ENCODE peak calls at places on chromosomes 6 and 20, in seven cellular contexts. M, G, T, C, R, Z and F are unnamed samples.
A peak's percentile ranks its signal among the peaks of the same experiment; 100 is the strongest.

GRCh38 chr20:18101125-18101820 is 36.4 kb upstream of the KAT14 start:
- DNase-seq in M (no peak), G (no peak), C (no peak), R (no peak), T (no peak), Z (no peak), F (no peak)

GRCh38 chr20:3753098-3753497 is 14.5 kb downstream of the ADISSP start:
- DNase-seq in M (peak; percentile 71), R (peak; percentile 66), C (no peak), Z (peak; percentile 37), T (no peak), G (peak; percentile 80), F (peak; percentile 68)

GRCh38 chr20:3106658-3107463 is 22.3 kb upstream of the AVP start:
- DNase-seq in G (no peak), Z (no peak), T (no peak), R (no peak), C (no peak), M (no peak), F (no peak)

GRCh38 chr20:50855498-50856474 is 60.9 kb downstream of the BCAS4 start:
- DNase-seq in Z (no peak), M (no peak), R (no peak), C (no peak), T (no peak), G (no peak), F (no peak)

GRCh38 chr6:146028250-146028789 is 542 bp upstream of the GRM1 start:
- DNase-seq in Z (no peak), C (peak; percentile 48), R (peak; percentile 52), M (peak; percentile 60), T (peak; percentile 68), G (peak; percentile 51), F (peak; percentile 32)

GRCh38 chr6:168194732-168195565 is 115.9 kb upstream of the FRMD1 start:
- DNase-seq in R (no peak), C (no peak), G (no peak), T (no peak), Z (no peak), M (no peak), F (peak; percentile 38)

GRCh38 chr6:47308674-47309325 is 905 bp downstream of the TNFRSF21 start:
- DNase-seq in R (peak; percentile 49), M (peak; percentile 19), Z (no peak), T (peak; percentile 51), C (peak; percentile 32), G (peak; percentile 38), F (no peak)

GRCh38 chr6:41687501-41688175 is 47.8 kb downstream of the TFEB start:
- DNase-seq in R (no peak), M (peak; percentile 9), Z (no peak), T (no peak), C (no peak), G (no peak), F (no peak)

DNA sequence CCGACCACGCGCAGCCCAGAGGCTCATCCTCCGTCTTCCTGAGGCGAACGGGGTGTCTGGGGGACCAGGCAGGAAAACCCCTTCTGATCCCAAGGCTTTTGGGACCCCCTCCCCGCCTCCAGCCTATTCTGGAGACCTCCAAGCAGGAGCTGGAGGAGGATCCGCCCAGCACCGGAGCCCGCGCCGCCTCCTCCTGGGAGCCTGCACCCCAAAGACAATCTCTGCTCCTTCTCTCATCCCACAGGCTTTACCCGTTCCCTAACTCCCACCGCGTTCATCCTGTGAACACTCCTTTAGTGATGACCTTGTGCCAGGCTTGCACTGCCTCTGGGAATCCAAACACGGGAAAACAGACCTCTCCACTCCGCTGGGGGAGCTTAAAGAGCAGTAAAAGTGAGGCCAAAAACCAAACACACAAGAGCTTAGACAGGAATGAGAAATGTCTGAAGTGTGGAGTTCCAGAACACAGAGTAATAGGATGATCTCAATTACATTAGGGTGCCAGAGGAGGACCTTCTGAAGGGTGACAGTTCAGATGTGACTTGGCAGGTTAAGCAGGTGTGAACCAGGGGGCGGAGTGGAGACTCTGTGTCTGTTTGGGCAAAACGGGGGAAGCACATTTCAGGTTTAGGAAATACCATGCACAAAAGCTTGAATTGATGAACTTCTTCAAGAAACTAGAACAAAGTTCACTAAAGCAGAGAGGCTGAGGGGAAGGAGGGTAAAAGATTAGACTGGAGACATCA is 7.6 kb downstream of the HLA-DRB5 start:
- DNase-seq in G (no peak), M (no peak), Z (no peak), R (no peak), T (no peak), C (no peak), F (no peak)
- H3K4me1 ChIP-seq in G (no peaks in the 10 kb centered on the region), M (no peaks in the 10 kb centered on the region), Z (no peaks in the 10 kb centered on the region), R (no peaks in the 10 kb centered on the region), T (no peaks in the 10 kb centered on the region), C (no peaks in the 10 kb centered on the region), F (no peaks in the 10 kb centered on the region)

GRCh38 chr6:127119361-127120108 is 1.1 kb downstream of the RSPO3 start:
- DNase-seq in T (peak; percentile 55), Z (no peak), C (no peak), R (peak; percentile 35), G (no peak), M (no peak), F (peak; percentile 62)

GRCh38 chr6:127120109-127120786 is 1.8 kb downstream of the RSPO3 start:
- DNase-seq in C (no peak), M (no peak), R (no peak), T (peak; percentile 57), G (no peak), Z (no peak), F (no peak)

GRCh38 chr6:127115032-127115661 is 3.3 kb upstream of the RSPO3 start:
- DNase-seq in T (no peak), R (no peak), M (no peak), Z (no peak), C (no peak), G (no peak), F (no peak)

GRCh38 chr6:127118505-127119360 is at the start of gene RSPO3:
- DNase-seq in M (no peak), C (no peak), G (peak; percentile 43), R (peak; percentile 66), T (peak; percentile 63), Z (no peak), F (peak; percentile 27)

GRCh38 chr6:127117979-127118504 is 429 bp upstream of the RSPO3 start:
- DNase-seq in Z (no peak), G (peak; percentile 33), R (peak; percentile 52), C (no peak), T (peak; percentile 45), M (no peak), F (peak; percentile 65)
- H3K27ac ChIP-seq in Z (no peak overlapping the region), G (no peak overlapping the region), R (no peak overlapping the region), C (no peak overlapping the region), T (peak overlapping the region; percentile 80), M (no peak overlapping the region), F (peak overlapping the region; percentile 22)

GRCh38 chr6:56863366-56863765 is 91.5 kb upstream of the BEND6 start:
- DNase-seq in C (no peak), M (no peak), G (peak; percentile 85), R (peak; percentile 82), T (no peak), Z (no peak), F (no peak)
- TF ChIP-seq CTCF in C (no peak), M (no peak), G (no peak), R (no peak), T (no peak), Z (no peak), F (no peak)

GRCh38 chr6:100462396-100462795 is 2.3 kb downstream of the SIM1 start:
- DNase-seq in G (no peak), R (no peak), T (no peak), Z (no peak), C (no peak), M (no peak), F (no peak)

GRCh38 chr6:100460650-100461204 is 4.0 kb downstream of the SIM1 start:
- DNase-seq in Z (no peak), T (no peak), C (no peak), G (no peak), R (peak; percentile 51), M (no peak), F (no peak)

GRCh38 chr6:100461273-100461919 is 3.3 kb downstream of the SIM1 start:
- DNase-seq in R (peak; percentile 68), G (no peak), T (peak; percentile 74), M (no peak), C (no peak), Z (no peak), F (no peak)

GRCh38 chr6:100462990-100463684 is 1.6 kb downstream of the SIM1 start:
- DNase-seq in R (peak; percentile 36), G (no peak), T (no peak), C (no peak), M (no peak), Z (no peak), F (no peak)

GRCh38 chr6:100461920-100462295 is 2.8 kb downstream of the SIM1 start:
- DNase-seq in G (no peak), M (no peak), C (no peak), R (no peak), T (no peak), Z (no peak), F (no peak)
- H3K4me1 ChIP-seq in G (no peaks in the 10 kb centered on the region), M (no peaks in the 10 kb centered on the region), C (peaks cover 27% of the 10 kb centered on the region), R (peaks cover 21% of the 10 kb centered on the region), T (peaks cover 10% of the 10 kb centered on the region), Z (peaks cover 5% of the 10 kb centered on the region), F (peaks cover 11% of the 10 kb centered on the region)

GRCh38 chr6:139165324-139165723 is 30.4 kb downstream of the HECA start:
- DNase-seq in C (no peak), T (no peak), M (no peak), Z (no peak), R (no peak), G (no peak), F (no peak)

GRCh38 chr6:139161169-139161568 is 26.3 kb downstream of the HECA start:
- DNase-seq in R (no peak), T (no peak), M (no peak), Z (peak; percentile 46), C (no peak), G (peak; percentile 84), F (no peak)

GRCh38 chr6:139159016-139159415 is 24.1 kb downstream of the HECA start:
- DNase-seq in T (no peak), Z (no peak), C (no peak), R (no peak), M (no peak), G (no peak), F (no peak)

GRCh38 chr6:139164001-139164400 is 29.1 kb downstream of the HECA start:
- DNase-seq in R (no peak), Z (no peak), M (no peak), T (no peak), C (no peak), G (no peak), F (no peak)

GRCh38 chr6:139161817-139162284 is 27.0 kb downstream of the HECA start:
- DNase-seq in G (no peak), M (no peak), R (no peak), T (no peak), Z (no peak), C (no peak), F (no peak)
- H3K27ac ChIP-seq in G (no peak overlapping the region), M (no peak overlapping the region), R (no peak overlapping the region), T (no peak overlapping the region), Z (peak overlapping the region; percentile 52), C (no peak overlapping the region), F (no peak overlapping the region)